ENCODE peak calls at places on chromosomes 2 and 18, in ten cellular contexts. C is stimulated activated CD4-positive, alpha-beta T cell treated with anti-CD3 and anti-CD28 coated beads, Interleukin-15, amount 100 ng/mL, for 48 hours; O is iris pigment epithelial cell; Y is SHP77 treated with DMSO at 0.1 percent for 48 hours; V is stimulated activated naive CD8-positive, alpha-beta T cell treated with anti-CD3 and anti-CD28 coated beads, Interleukin-15, amount 100 ng/mL, for 72 hours; A is lower leg skin; G is activated CD8-positive, alpha-beta T cell treated with anti-CD3 and anti-CD28 coated beads, Interleukin-2, amount 10 ng/mL, durations not matched to agents 7 days and 5 days; J is NCI-H2171 treated with DMSO at 0.1 percent for 48 hours; Q is CD8-positive, alpha-beta memory T cell; Z is CD4-positive, alpha-beta T cell. D is an unnamed sample.

GRCh38 chr2:227267406-227268115 is 57.5 kb upstream of the MFF start:
- DNase-seq in C (no peak), O (peak; percentile 9), Y (no peak), V (no peak), A (no peak), G (no peak), J (no peak), Q (no peak), Z (no peak), D (no peak)

GRCh38 chr18:43125471-43125870 is 10.0 kb upstream of the RIT2 start:
- DNase-seq in C (no peak), O (no peak), Y (no peak), V (no peak), A (no peak), G (no peak), J (no peak), Q (no peak), Z (no peak), D (no peak)

GRCh38 chr18:38576915-38577314 is 1011.3 kb upstream of the CELF4 start:
- DNase-seq in C (no peak), O (no peak), Y (no peak), V (no peak), A (no peak), G (no peak), J (no peak), Q (no peak), Z (no peak), D (no peak)

GRCh38 chr2:217756375-217757107 is 246.3 kb downstream of the TNS1 start:
- DNase-seq in C (peak; percentile 60), O (peak; percentile 43), Y (peak; percentile 52), V (peak; percentile 82), A (peak; percentile 92), G (peak; percentile 78), J (peak; percentile 14), Q (peak; percentile 43), Z (peak; percentile 76), D (peak; percentile 46)

GRCh38 chr2:151851761-151852160 is 23.5 kb upstream of the ARL5A start:
- DNase-seq in C (no peak), O (peak; percentile 37), Y (no peak), V (no peak), A (no peak), G (no peak), J (peak; percentile 58), Q (no peak), Z (no peak), D (no peak)

GRCh38 chr2:47033102-47033880 is 117.7 kb upstream of the MCFD2 start:
- DNase-seq in C (no peak), O (no peak), Y (peak; percentile 79), V (no peak), A (no peak), G (no peak), J (peak; percentile 22), Q (no peak), Z (no peak), D (no peak)

GRCh38 chr2:1546023-1546591 is 132.8 kb downstream of the TPO start:
- DNase-seq in C (no peak), O (peak; percentile 58), Y (peak; percentile 64), V (peak; percentile 8), A (no peak), G (peak; percentile 44), J (peak; percentile 78), Q (no peak), Z (no peak), D (no peak)

GRCh38 chr18:31101148-31102019 is 837 bp downstream of the DSC2 start:
- DNase-seq in C (no peak), O (no peak), Y (no peak), V (no peak), A (peak; percentile 91), G (no peak), J (no peak), Q (no peak), Z (no peak), D (no peak)

GRCh38 chr2:61255580-61256437 is 93.8 kb downstream of the C2orf74 start:
- DNase-seq in C (no peak), O (peak; percentile 91), Y (no peak), V (no peak), A (no peak), G (no peak), J (no peak), Q (no peak), Z (no peak), D (no peak)

GRCh38 chr2:9251154-9252001 is 44.8 kb downstream of the ASAP2 start:
- DNase-seq in C (no peak), O (peak; percentile 79), Y (peak; percentile 43), V (no peak), A (peak; percentile 91), G (no peak), J (no peak), Q (no peak), Z (no peak), D (no peak)

GRCh38 chr2:102082591-102083586 is 59.7 kb upstream of the IL1R1 start:
- DNase-seq in C (no peak), O (peak; percentile 96), Y (no peak), V (peak; percentile 67), A (no peak), G (peak; percentile 39), J (no peak), Q (no peak), Z (no peak), D (peak; percentile 69)